ENCODE peak calls at places on chromosomes 16 and 17, in seven cellular contexts. F is AG09309, X is LNCaP clone FGC, A is A549, Q is uterus, S is right lobe of liver, D is H1. T is an unnamed sample.

GRCh38 chr17:10033449-10033848 is 128.4 kb upstream of the RCVRN start:
- DNase-seq in F (no peak), X (no peak), A (no peak), Q (no peak), S (no peak), D (no peak), T (no peak)

GRCh38 chr17:42111901-42112551 is 488 bp downstream of the DHX58 start:
- DNase-seq in F (no peak), X (no peak), A (no peak), Q (peak; percentile 42), S (no peak), D (no peak), T (peak; percentile 60)

GRCh38 chr17:38925263-38925995 is at the start of gene LASP1NB:
- DNase-seq in F (no peak), X (no peak), A (no peak), Q (peak; percentile 69), S (no peak), D (no peak), T (no peak)

GRCh38 chr17:46962374-46962790 is 16.7 kb downstream of the RPRML start:
- DNase-seq in F (peak; percentile 13), X (no peak), A (no peak), Q (no peak), S (no peak), D (no peak), T (no peak)

GRCh38 chr16:85302848-85303353 is 190.6 kb upstream of the CIBAR2 start:
- DNase-seq in F (no peak), X (no peak), A (no peak), Q (no peak), S (no peak), D (no peak), T (no peak)

GRCh38 chr16:31064882-31065461 is 9.1 kb downstream of the ZNF668 start:
- DNase-seq in F (peak; percentile 86), X (no peak), A (peak; percentile 74), Q (peak; percentile 69), S (no peak), D (no peak), T (peak; percentile 74)

GRCh38 chr17:37791434-37791833 is 46.6 kb upstream of the HNF1B start:
- DNase-seq in F (peak; percentile 62), X (no peak), A (peak; percentile 80), Q (no peak), S (no peak), D (no peak), T (peak; percentile 35)

GRCh38 chr17:72600934-72601333 is 480.1 kb downstream of the SOX9 start:
- DNase-seq in F (no peak), X (no peak), A (peak; percentile 61), Q (no peak), S (no peak), D (no peak), T (no peak)

GRCh38 chr17:9090641-9091096 is 69.4 kb downstream of the NTN1 start:
- DNase-seq in F (no peak), X (no peak), A (no peak), Q (no peak), S (no peak), D (no peak), T (no peak)

GRCh38 chr17:50575581-50576210 is 15.2 kb downstream of the CACNA1G start:
- DNase-seq in F (no peak), X (no peak), A (no peak), Q (no peak), S (no peak), D (no peak), T (no peak)

GRCh38 chr17:29051194-29051593 is 8.3 kb downstream of the PIPOX start:
- DNase-seq in F (no peak), X (no peak), A (no peak), Q (no peak), S (no peak), D (no peak), T (no peak)

GRCh38 chr16:24471616-24472015 is 67.8 kb upstream of the RBBP6 start:
- DNase-seq in F (no peak), X (no peak), A (no peak), Q (no peak), S (no peak), D (no peak), T (no peak)

GRCh38 chr16:50644730-50645129 is 36.4 kb downstream of the SNX20 start:
- DNase-seq in F (peak; percentile 4), X (no peak), A (peak; percentile 25), Q (peak; percentile 33), S (no peak), D (peak; percentile 31), T (peak; percentile 59)

GRCh38 chr17:69561462-69561861 is 147.0 kb downstream of the MAP2K6 start:
- DNase-seq in F (no peak), X (no peak), A (no peak), Q (no peak), S (no peak), D (no peak), T (no peak)

GRCh38 chr17:65456368-65457151 is 104.9 kb downstream of the AXIN2 start:
- DNase-seq in F (no peak), X (no peak), A (no peak), Q (no peak), S (no peak), D (no peak), T (no peak)

GRCh38 chr17:77365584-77366186 is 224.9 kb downstream of the SEC14L1 start:
- DNase-seq in F (no peak), X (no peak), A (peak; percentile 76), Q (peak; percentile 70), S (no peak), D (no peak), T (peak; percentile 88)
- H3K4me3 ChIP-seq in F (no peak overlapping the region), X (no peak overlapping the region), A (peak overlapping the region; percentile 3), Q (no peak overlapping the region), S (no peak overlapping the region), D (no peak overlapping the region), T (no peak overlapping the region)

GRCh38 chr17:40069751-40070643 is 7.2 kb downstream of the THRA start:
- DNase-seq in F (no peak), X (no peak), A (peak; percentile 78), Q (peak; percentile 57), S (no peak), D (no peak), T (peak; percentile 56)
- TF ChIP-seq CTCF in F (peak; percentile 43), X (no peak), A (peak; percentile 32), Q (no peak), S (no peak), D (no peak), T (peak; percentile 21)

GRCh38 chr17:82965371-82965770 is 114.0 kb upstream of the METRNL start:
- DNase-seq in F (no peak), X (no peak), A (no peak), Q (no peak), S (no peak), D (no peak), T (peak; percentile 28)
- H3K4me3 ChIP-seq in F (no peak overlapping the region), X (no peak overlapping the region), A (no peak overlapping the region), Q (no peak overlapping the region), S (no peak overlapping the region), D (no peak overlapping the region), T (no peak overlapping the region)

GRCh38 chr16:57906385-57907316 is 64.3 kb downstream of the CNGB1 start:
- DNase-seq in F (no peak), X (no peak), A (no peak), Q (no peak), S (no peak), D (no peak), T (no peak)
- TF ChIP-seq CTCF in F (peak; percentile 67), X (peak; percentile 58), A (peak; percentile 32), Q (no peak), S (peak; percentile 38), D (peak; percentile 85), T (no peak)

DNA sequence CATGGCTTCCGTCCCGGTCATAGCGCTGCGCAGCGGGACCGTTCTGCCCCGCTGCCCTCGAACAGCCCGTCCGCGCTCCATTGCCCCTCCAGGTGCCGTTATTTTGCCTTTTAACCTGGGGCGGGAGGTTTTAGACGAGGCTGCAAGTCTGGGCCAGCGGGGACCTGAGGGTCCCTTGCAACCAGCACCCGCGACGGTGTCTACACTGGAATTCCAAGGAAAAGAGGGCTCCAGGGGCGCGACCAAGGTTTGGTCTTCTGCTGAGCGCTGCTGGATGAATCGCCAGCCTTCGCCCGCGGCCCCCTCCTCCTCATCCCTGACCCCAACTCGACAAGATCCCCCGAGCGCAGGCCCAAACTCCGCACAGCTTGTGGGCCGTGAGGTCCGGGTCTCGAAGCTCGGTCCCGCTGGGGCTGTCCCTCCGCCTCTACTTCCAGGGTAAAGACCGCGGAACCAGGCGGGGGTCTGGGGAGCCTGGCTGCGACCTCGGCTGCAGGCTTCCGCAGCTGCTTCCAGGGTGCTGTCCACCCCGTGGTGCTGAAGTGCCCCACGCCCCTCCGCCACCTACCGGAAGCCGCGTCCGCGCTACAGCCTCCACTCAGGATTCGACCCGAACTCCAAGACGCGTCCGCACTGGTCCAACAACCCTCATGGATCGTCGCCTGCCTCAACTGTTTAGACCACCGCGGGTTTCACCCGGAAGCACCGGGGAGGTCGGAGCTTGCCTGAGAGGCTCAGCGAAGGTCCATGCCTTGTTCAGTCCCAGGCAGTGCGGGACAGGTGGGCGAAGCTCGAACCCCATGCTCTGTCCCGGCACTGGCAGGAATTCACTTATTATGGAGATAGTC is 10.1 kb upstream of the CA4 start:
- DNase-seq in F (no peak), X (no peak), A (peak; percentile 68), Q (peak; percentile 63), S (peak; percentile 72), D (no peak), T (peak; percentile 81)
- H3K4me3 ChIP-seq in F (no peak overlapping the region), X (no peak overlapping the region), A (no peak overlapping the region), Q (no peak overlapping the region), S (no peak overlapping the region), D (peak overlapping the region; percentile 54), T (no peak overlapping the region)

T was measured in adrenal gland.